ENCODE peak calls at places on chromosomes 3 and 15, in six cellular contexts. U is lower lobe of right lung; S is upper lobe of right lung; W is DND-41; F is neural progenitor cell; E is naive thymus-derived CD4-positive, alpha-beta T cell. N is an unnamed sample. For H3K27me3 and H3K4me1, the result is how much of the 10 kb centered on the place peaks cover.

GRCh38 chr3:36457667-36458066 is 77.4 kb downstream of the STAC start:
- DNase-seq in U (no peak), F (no peak), S (no peak), W (no peak), E (no peak), N (no peak)

GRCh38 chr3:150607267-150608065 is 4.3 kb downstream of the SELENOT start:
- DNase-seq in W (no peak), S (no peak), F (peak), E (no peak), U (no peak), N (peak)

GRCh38 chr15:55289573-55290360 is at the start of gene RAB27A:
- DNase-seq in E (peak), F (peak), W (peak), S (peak), U (peak), N (peak)

GRCh38 chr3:124860599-124860998 is 26.6 kb downstream of the ITGB5 start:
- DNase-seq in S (no peak), F (no peak), W (no peak), U (no peak), E (no peak), N (no peak)

GRCh38 chr3:171646357-171647133 is 163.7 kb downstream of the PLD1 start:
- DNase-seq in U (no peak), E (no peak), F (peak), W (no peak), S (no peak), N (peak)

GRCh38 chr3:52769786-52770445 is 824 bp downstream of the NEK4 start:
- DNase-seq in U (no peak), E (no peak), W (no peak), F (no peak), S (peak), N (peak)

GRCh38 chr3:28502555-28502954 is 153.9 kb upstream of the AZI2 start:
- DNase-seq in E (no peak), F (peak), W (no peak), S (no peak), U (no peak), N (no peak)

GRCh38 chr15:61091229-61091628 is 137.9 kb downstream of the RORA start:
- DNase-seq in F (no peak), E (no peak), S (no peak), U (no peak), W (no peak), N (no peak)

GRCh38 chr3:152051501-152052404 is 178.3 kb downstream of the SUCNR1 start:
- DNase-seq in F (no peak), W (no peak), S (no peak), U (no peak), E (no peak), N (no peak)

GRCh38 chr3:33314993-33315392 is 37.8 kb downstream of the FBXL2 start:
- DNase-seq in S (no peak), E (no peak), U (no peak), W (no peak), F (no peak), N (no peak)

GRCh38 chr15:57044072-57044702 is 125.7 kb downstream of the TCF12 start:
- DNase-seq in S (no peak), W (no peak), E (no peak), F (no peak), U (no peak), N (no peak)
- H3K27me3 ChIP-seq in S (under half), W (under half), E (under half), F (under half), U (under half), N (under half)

GRCh38 chr3:176896165-176896564 is 301.1 kb downstream of the TBL1XR1 start:
- DNase-seq in S (no peak), F (no peak), E (no peak), W (no peak), U (no peak), N (no peak)

DNA sequence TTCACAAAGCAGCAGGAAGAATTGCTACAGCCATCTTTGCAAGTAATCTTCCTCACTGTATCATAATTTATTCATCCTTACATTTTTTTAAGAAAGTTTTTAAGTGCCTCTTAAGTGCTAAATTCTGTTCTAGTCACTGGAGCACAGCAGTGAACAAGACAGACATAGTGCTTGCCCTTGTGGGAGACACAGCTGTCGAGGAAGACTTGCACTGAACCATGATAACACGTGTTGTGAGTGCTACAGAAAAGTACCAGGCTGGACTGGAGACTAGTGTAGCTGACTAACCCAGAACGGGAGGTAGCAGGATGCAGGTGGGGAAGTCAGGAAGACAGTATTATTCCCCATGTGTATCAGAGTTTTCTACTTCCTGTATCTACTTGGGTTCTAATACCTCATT is 300.6 kb downstream of the TBL1XR1 start:
- DNase-seq in W (no peak), F (no peak), U (no peak), S (no peak), E (no peak), N (no peak)
- H3K27ac ChIP-seq in W (no peak), F (no peak), U (no peak), S (no peak), E (no peak), N (no peak)

DNA sequence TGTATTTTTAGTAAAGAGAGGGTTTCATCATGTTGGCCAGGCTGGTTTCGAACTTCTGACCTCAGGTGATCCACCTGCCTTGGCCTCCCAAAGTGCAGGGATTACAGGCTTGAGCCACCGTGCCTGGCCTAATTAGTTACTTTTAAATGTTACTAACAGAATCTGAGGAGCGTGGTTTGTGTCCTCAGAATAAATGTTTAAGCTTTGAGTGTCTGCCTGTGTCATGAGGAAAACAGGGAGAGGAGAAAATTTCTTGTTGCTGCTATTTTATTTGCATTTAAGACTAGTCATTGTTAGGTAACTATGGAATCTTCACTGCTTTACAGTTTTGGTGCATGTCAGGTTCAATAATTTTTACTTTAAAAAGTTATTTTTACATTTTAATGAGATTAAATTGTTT is 68.8 kb downstream of the TCF12 start:
- DNase-seq in E (no peak), S (no peak), U (no peak), F (no peak), W (no peak), N (no peak)
- H3K4me1 ChIP-seq in E (under half), S (under half), U (half or more), F (under half), W (under half), N (under half)

GRCh38 chr15:36879568-36880225 is 220.7 kb downstream of the MEIS2 start:
- DNase-seq in E (no peak), S (no peak), W (no peak), F (peak), U (no peak), N (no peak)
- H3K27me3 ChIP-seq in E (under half), S (half or more), W (under half), F (half or more), U (half or more), N (under half)

GRCh38 chr15:57373251-57373881 is 2.9 kb upstream of the CGNL1 start:
- DNase-seq in F (no peak), S (no peak), W (no peak), E (no peak), U (no peak), N (no peak)

GRCh38 chr15:57377478-57377847 is 1.2 kb downstream of the CGNL1 start:
- DNase-seq in W (no peak), E (no peak), F (no peak), U (no peak), S (no peak), N (peak)

GRCh38 chr15:57376695-57377477 is 581 bp downstream of the CGNL1 start:
- DNase-seq in S (peak), E (no peak), F (peak), W (no peak), U (peak), N (peak)

GRCh38 chr15:57373882-57374276 is 2.4 kb upstream of the CGNL1 start:
- DNase-seq in U (no peak), W (no peak), S (no peak), F (no peak), E (no peak), N (no peak)

DNA sequence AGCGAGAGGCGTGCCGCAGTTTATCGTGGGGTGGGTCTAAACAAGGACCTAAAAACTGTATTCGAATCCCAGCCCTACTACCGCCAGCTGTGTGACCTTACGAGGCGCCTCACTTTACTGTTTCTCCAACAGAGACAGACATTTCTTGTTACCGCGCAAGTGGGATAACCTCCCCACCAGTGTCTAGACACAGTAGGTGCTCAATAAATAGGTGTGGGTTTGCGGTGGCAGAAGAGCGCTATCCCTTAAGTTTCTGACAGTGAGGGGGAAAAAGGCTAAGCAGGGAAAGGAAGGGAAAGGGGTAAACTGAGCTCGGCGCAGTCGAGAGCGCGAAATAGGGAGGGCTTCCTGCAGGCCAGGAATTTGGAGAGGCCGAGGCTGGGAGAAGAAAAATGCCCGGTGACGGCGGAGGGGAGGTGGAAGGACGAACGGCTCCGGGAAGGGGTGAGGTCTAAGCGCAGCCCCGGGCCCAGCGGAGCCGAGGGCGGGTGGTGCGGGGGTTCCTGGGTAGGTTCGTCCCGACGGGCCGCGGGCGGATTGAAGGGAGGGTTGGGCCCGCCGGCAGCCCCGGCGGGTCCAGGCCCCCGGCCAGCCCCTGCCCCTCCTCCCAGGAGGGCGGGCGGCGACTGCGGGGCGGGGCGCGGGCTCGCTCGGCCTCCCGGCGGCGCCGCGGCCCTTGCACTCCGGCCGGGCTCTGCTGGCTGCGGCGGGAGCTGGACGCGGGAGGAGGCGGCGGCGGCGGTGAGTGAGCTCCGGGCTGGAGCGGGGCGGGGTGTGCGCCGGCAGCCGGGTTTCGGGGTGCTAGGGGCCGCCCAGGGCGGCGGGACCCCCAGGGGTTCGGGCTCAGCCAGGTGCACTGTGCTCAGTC is at the start of gene CGNL1:
- DNase-seq in W (no peak), S (peak), E (no peak), U (peak), F (peak), N (peak)
- H3K27ac ChIP-seq in W (no peak), S (peak), E (no peak), U (peak), F (no peak), N (no peak)